ENCODE peak calls at places on chromosomes 13 and 19, in four cellular contexts. E, G, B and X are unnamed samples.

GRCh38 chr19:53696951-53697350 is 65.2 kb downstream of the DPRX start:
- DNase-seq in B (no peak), E (no peak), G (no peak), X (peak; percentile 22)

GRCh38 chr19:39406656-39407393 is at the start of gene ZFP36:
- DNase-seq in G (peak; percentile 86), B (peak; percentile 97), E (peak; percentile 92), X (peak; percentile 95)

GRCh38 chr13:46962286-46962941 is 65.6 kb upstream of the HTR2A start:
- DNase-seq in G (no peak), B (no peak), E (no peak), X (no peak)

GRCh38 chr19:574658-575526 is 2.5 kb downstream of the BSG start:
- DNase-seq in B (peak; percentile 84), G (no peak), E (no peak), X (no peak)

GRCh38 chr19:38221421-38221820 is 2.6 kb downstream of the DPF1 start:
- DNase-seq in G (no peak), B (no peak), E (no peak), X (no peak)

GRCh38 chr13:97659602-97660001 is 225.6 kb downstream of the RAP2A start:
- DNase-seq in E (no peak), G (no peak), B (peak; percentile 65), X (no peak)

GRCh38 chr19:34588249-34588648 is 88.7 kb downstream of the SCGB2B2 start:
- DNase-seq in G (no peak), E (no peak), B (no peak), X (no peak)

GRCh38 chr19:13902993-13903555 is 2.8 kb downstream of the BRME1 start:
- DNase-seq in B (no peak), E (no peak), G (no peak), X (no peak)

GRCh38 chr13:99982021-99982740 is 597 bp downstream of the ZIC2 start:
- DNase-seq in G (no peak), E (no peak), B (peak; percentile 59), X (no peak)

GRCh38 chr19:19606021-19606420 is 12.5 kb downstream of the PBX4 start:
- DNase-seq in E (no peak), G (peak; percentile 54), B (no peak), X (no peak)

GRCh38 chr13:80039000-80039399 is 301.9 kb downstream of the SPRY2 start:
- DNase-seq in G (no peak), B (no peak), E (no peak), X (no peak)

GRCh38 chr19:14503285-14503684 is 7.4 kb upstream of the GIPC1 start:
- DNase-seq in B (no peak), G (no peak), E (no peak), X (no peak)

GRCh38 chr19:28290963-28291657 is 921.8 kb downstream of the UQCRFS1 start:
- DNase-seq in G (no peak), B (no peak), E (no peak), X (no peak)

GRCh38 chr19:45716314-45717130 is 14.2 kb downstream of the FBXO46 start:
- DNase-seq in B (no peak), G (no peak), E (no peak), X (no peak)

GRCh38 chr19:39007096-39007495 is 25.3 kb downstream of the FBXO27 start:
- DNase-seq in B (no peak), G (no peak), E (no peak), X (no peak)

GRCh38 chr19:18300930-18301717 is 19.7 kb upstream of the JUND start:
- DNase-seq in G (no peak), B (peak; percentile 88), E (no peak), X (peak; percentile 86)

GRCh38 chr13:94325148-94325528 is 154.3 kb downstream of the DCT start:
- DNase-seq in G (no peak), E (no peak), B (no peak), X (no peak)

GRCh38 chr13:41562083-41562482 is 104.7 kb downstream of the RGCC start:
- DNase-seq in E (no peak), B (peak; percentile 93), G (no peak), X (no peak)

GRCh38 chr13:71254384-71254783 is 612.6 kb downstream of the DACH1 start:
- DNase-seq in E (no peak), B (no peak), G (no peak), X (no peak)

GRCh38 chr19:8487137-8487851 is 15.1 kb downstream of the PRAM1 start:
- DNase-seq in E (no peak), G (peak; percentile 45), B (peak; percentile 73), X (peak; percentile 83)

DNA sequence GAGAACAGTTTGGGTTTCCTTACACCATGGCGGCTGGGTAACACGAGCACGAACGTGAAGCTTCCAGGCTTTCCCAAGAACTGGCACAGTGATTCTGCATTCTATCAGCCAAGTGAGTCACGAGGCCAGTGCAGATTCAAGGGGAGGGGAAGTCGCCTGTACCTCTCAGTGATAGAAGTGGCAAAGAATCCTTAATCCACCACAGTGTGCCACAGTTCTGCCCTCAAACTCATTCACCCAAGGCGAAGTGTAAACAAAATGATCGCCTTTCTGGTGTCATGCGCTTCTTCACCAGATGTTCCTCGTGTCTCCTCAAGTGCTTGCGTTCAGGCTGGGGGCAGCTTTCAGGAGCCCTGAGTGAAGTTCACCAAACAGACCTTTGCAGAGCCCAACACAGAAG is 24.9 kb upstream of the AMER2 start:
- DNase-seq in G (no peak), B (no peak), E (no peak), X (no peak)
- H3K27me3 ChIP-seq in G (peaks cover 9% of the 10 kb centered on the region), B (no peaks in the 10 kb centered on the region), E (no peaks in the 10 kb centered on the region), X (no peaks in the 10 kb centered on the region)

GRCh38 chr19:55441692-55442321 is 1.3 kb downstream of the SHISA7 start:
- DNase-seq in G (no peak), B (no peak), E (no peak), X (no peak)
- H3K27me3 ChIP-seq in G (peaks cover 58% of the 10 kb centered on the region), B (no peaks in the 10 kb centered on the region), E (no peaks in the 10 kb centered on the region), X (peaks cover 56% of the 10 kb centered on the region)

DNA sequence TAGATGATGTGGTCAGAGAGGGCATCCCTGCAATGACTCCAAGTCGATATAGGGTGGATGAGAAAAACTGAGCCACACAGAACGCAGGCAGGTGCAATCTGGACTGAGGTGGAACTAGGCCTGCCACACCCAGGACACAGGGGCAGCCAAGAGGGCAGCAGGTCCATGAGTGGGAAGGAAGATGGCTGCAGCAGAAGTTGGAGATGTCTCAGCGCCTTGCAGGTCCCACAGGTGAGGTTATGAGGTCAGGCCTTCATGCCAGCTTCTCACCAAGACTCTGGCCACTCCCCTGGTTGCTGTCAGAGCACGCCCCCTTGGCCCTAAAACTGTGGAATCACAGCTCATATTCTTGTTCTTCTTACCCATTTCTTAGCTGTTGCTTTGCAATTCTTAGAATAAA is 147.7 kb upstream of the VSTM2B start:
- DNase-seq in G (no peak), E (peak; percentile 1), B (no peak), X (no peak)
- H3K27me3 ChIP-seq in G (no peaks in the 10 kb centered on the region), E (no peaks in the 10 kb centered on the region), B (no peaks in the 10 kb centered on the region), X (peaks cover 6% of the 10 kb centered on the region)

GRCh38 chr13:111539252-111539651 is 218.8 kb downstream of the TEX29 start:
- DNase-seq in B (no peak), E (no peak), G (no peak), X (no peak)
- H3K27me3 ChIP-seq in B (no peaks in the 10 kb centered on the region), E (no peaks in the 10 kb centered on the region), G (peaks cover 6% of the 10 kb centered on the region), X (peaks cover 58% of the 10 kb centered on the region)

DNA sequence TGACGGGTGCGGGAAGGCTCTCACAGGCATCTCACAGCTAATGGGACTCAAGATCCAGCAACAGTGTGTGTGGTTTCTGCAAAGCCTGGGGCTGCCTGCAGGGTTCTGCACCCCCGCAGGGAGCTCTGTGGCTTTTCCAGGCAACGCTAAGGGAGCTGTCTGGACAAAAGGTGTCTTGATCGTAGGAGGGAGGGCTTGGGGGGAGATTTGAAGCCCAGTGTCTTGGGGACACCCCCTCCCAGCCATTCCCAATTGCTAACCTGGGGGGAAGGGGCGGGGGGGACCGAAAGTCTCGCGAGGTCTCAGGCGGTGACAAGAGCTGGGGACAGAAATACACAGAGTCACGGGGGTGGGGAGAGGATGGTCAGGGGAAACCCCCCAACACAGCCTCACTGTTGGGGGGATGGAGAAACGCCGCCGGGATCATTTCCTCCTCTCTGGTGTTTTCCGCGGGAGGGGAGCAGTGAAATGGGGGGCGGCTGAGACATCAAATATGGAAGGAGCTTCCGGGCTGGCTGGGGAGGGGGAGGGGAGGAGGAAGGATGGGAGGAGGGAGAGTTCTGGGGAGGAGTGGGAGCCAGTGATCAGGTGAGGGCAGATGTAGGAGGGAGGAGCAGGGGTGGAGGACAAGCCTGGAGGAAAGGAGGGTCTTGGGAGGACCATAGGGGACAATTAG is 13.3 kb downstream of the KCNC3 start:
- DNase-seq in G (no peak), B (no peak), E (no peak), X (no peak)
- H3K27me3 ChIP-seq in G (peaks cover 48% of the 10 kb centered on the region), B (no peaks in the 10 kb centered on the region), E (no peaks in the 10 kb centered on the region), X (peaks cover 44% of the 10 kb centered on the region)

DNA sequence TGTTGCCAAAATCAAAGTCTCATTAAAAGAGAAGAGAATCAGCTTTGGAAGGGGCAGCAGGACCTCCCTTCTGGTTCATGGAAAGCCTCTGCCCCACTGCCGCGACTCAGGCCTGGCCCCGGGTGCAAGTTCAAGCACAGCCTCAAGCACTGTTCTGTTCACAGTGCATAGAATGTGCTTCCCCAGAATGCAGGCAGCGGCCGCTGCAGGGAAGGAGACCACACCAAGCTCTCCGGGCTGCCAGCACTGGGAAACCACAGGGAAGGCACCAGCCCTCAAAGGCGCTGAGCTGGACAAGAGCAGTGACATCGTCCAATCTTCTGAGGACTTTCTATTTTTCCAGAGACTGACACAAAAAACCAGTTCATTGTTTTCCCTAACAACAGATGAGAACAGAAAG is 55.5 kb downstream of the CRYL1 start:
- DNase-seq in E (no peak), G (no peak), B (peak; percentile 38), X (no peak)
- H3K27me3 ChIP-seq in E (no peaks in the 10 kb centered on the region), G (no peaks in the 10 kb centered on the region), B (no peaks in the 10 kb centered on the region), X (no peaks in the 10 kb centered on the region)

GRCh38 chr19:30091856-30092255 is 149.8 kb downstream of the URI1 start:
- DNase-seq in B (no peak), G (no peak), E (no peak), X (peak; percentile 40)
- H3K27me3 ChIP-seq in B (no peaks in the 10 kb centered on the region), G (no peaks in the 10 kb centered on the region), E (no peaks in the 10 kb centered on the region), X (no peaks in the 10 kb centered on the region)